ENCODE peak calls at places on chromosomes 5 and 9, in eight cellular contexts. A is pancreas, E is AG10803, X is glutamatergic neuron, Z is Panc1, N is neural crest cell, Q is PC-3, W is psoas muscle. S is an unnamed sample.
A peak's percentile ranks its signal among the peaks of the same experiment; 100 is the strongest.

GRCh38 chr5:56147106-56147505 is 86.0 kb downstream of the ANKRD55 start:
- DNase-seq in A (no peak), E (no peak), X (no peak), Z (no peak), N (no peak), Q (no peak), W (no peak), S (no peak)

GRCh38 chr9:21995652-21996275 is 1.2 kb downstream of the CDKN2B-AS1 start:
- DNase-seq in A (peak; percentile 80), E (peak; percentile 58), X (peak; percentile 51), Z (no peak), N (no peak), Q (peak; percentile 24), W (peak; percentile 54), S (peak; percentile 58)

GRCh38 chr9:88258587-88258986 is 120.3 kb upstream of the SPATA31C2 start:
- DNase-seq in A (peak; percentile 75), E (peak; percentile 60), X (no peak), Z (no peak), N (no peak), Q (peak; percentile 45), W (peak; percentile 18), S (no peak)

GRCh38 chr5:149383399-149383798 is 4.3 kb upstream of the IL17B start:
- DNase-seq in A (no peak), E (peak; percentile 23), X (no peak), Z (no peak), N (no peak), Q (no peak), W (no peak), S (no peak)

GRCh38 chr9:17839744-17840143 is 260.9 kb downstream of the SH3GL2 start:
- DNase-seq in A (no peak), E (no peak), X (no peak), Z (no peak), N (no peak), Q (no peak), W (no peak), S (no peak)

GRCh38 chr5:84564311-84564710 is 179.6 kb upstream of the EDIL3 start:
- DNase-seq in A (no peak), E (peak; percentile 34), X (no peak), Z (no peak), N (no peak), Q (no peak), W (no peak), S (no peak)

GRCh38 chr5:120298981-120299380 is 165.1 kb upstream of the PRR16 start:
- DNase-seq in A (no peak), E (peak; percentile 64), X (no peak), Z (no peak), N (no peak), Q (no peak), W (no peak), S (no peak)

GRCh38 chr5:25027016-25027415 is 382.2 kb upstream of the CDH10 start:
- DNase-seq in A (no peak), E (no peak), X (no peak), Z (no peak), N (no peak), Q (no peak), W (no peak), S (no peak)

GRCh38 chr9:109880276-109881169 is 100.5 kb downstream of the PALM2AKAP2 start:
- DNase-seq in A (no peak), E (peak; percentile 34), X (peak; percentile 28), Z (no peak), N (no peak), Q (peak; percentile 46), W (no peak), S (peak; percentile 20)

GRCh38 chr9:74803366-74804017 is 84.2 kb downstream of the TRPM6 start:
- DNase-seq in A (no peak), E (no peak), X (no peak), Z (no peak), N (no peak), Q (peak; percentile 8), W (no peak), S (no peak)

GRCh38 chr9:105967798-105968197 is 273.5 kb downstream of the TMEM38B start:
- DNase-seq in A (no peak), E (no peak), X (no peak), Z (no peak), N (no peak), Q (no peak), W (no peak), S (no peak)

GRCh38 chr5:126754609-126755008 is 22.3 kb upstream of the LMNB1 start:
- DNase-seq in A (no peak), E (no peak), X (no peak), Z (no peak), N (no peak), Q (no peak), W (no peak), S (no peak)

GRCh38 chr9:124206391-124206790 is 51.4 kb upstream of the NEK6 start:
- DNase-seq in A (no peak), E (no peak), X (no peak), Z (no peak), N (no peak), Q (no peak), W (no peak), S (no peak)

GRCh38 chr9:122228191-122228905 is 409 bp downstream of the LHX6 start:
- DNase-seq in A (peak; percentile 67), E (no peak), X (peak; percentile 44), Z (no peak), N (no peak), Q (no peak), W (no peak), S (peak; percentile 57)

GRCh38 chr5:149834246-149834855 is 104.2 kb downstream of the PPARGC1B start:
- DNase-seq in A (no peak), E (peak; percentile 87), X (peak; percentile 65), Z (peak; percentile 69), N (peak; percentile 75), Q (peak; percentile 94), W (no peak), S (peak; percentile 70)

GRCh38 chr9:123784513-123784912 is 145.4 kb downstream of the DENND1A start:
- DNase-seq in A (no peak), E (peak; percentile 94), X (no peak), Z (no peak), N (no peak), Q (no peak), W (no peak), S (no peak)

GRCh38 chr9:137136261-137136925 is 2.6 kb upstream of the GRIN1 start:
- DNase-seq in A (peak; percentile 72), E (no peak), X (no peak), Z (no peak), N (no peak), Q (no peak), W (no peak), S (no peak)

GRCh38 chr5:14793851-14794250 is 77.7 kb downstream of the ANKH start:
- DNase-seq in A (no peak), E (no peak), X (no peak), Z (no peak), N (no peak), Q (no peak), W (no peak), S (no peak)

DNA sequence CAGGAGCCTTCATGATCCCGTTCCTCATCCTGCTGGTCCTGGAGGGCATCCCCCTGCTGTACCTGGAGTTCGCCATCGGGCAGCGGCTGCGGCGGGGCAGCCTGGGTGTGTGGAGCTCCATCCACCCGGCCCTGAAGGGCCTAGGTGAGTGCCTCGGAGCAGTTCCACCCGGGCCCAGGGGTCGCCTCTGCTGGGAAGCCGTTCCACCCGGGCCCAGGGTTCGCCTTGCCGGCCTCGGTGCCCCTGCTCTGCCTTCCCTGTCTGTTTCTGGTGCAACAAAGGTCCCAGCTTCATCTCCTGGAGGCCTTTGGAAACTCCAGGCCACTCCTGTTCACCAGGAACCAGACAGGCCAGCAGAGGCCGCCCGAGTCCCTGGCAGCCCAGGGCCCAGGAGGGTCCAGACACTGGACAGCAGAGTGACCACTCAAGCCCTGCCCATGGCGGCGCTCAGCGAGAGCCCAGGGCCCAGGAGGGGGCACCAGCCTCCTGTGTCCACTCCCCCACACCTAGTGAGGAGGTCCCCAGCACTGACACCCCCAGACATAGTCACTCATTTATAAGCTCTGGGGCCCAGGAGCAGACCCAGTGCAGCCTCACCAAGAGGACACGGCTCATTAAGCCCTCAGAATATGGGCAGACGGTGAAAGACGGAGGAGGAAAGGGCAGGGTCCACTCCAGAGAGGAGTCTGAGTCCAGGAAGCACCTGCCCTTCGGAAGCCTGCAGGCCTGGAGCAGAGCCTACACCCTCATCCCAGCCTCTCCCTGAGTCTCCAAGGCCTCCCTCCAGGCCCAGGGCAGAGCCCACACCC is 7.6 kb downstream of the SLC6A19 start:
- DNase-seq in A (peak; percentile 53), E (peak; percentile 5), X (peak; percentile 16), Z (no peak), N (peak; percentile 45), Q (peak; percentile 25), W (peak; percentile 12), S (peak; percentile 72)
- TF ChIP-seq CTCF in A (peak; percentile 9), E (peak; percentile 51), X (no peak), Z (peak; percentile 93), N (peak; percentile 37), Q (peak; percentile 42), W (peak; percentile 24), S (peak; percentile 38)

DNA sequence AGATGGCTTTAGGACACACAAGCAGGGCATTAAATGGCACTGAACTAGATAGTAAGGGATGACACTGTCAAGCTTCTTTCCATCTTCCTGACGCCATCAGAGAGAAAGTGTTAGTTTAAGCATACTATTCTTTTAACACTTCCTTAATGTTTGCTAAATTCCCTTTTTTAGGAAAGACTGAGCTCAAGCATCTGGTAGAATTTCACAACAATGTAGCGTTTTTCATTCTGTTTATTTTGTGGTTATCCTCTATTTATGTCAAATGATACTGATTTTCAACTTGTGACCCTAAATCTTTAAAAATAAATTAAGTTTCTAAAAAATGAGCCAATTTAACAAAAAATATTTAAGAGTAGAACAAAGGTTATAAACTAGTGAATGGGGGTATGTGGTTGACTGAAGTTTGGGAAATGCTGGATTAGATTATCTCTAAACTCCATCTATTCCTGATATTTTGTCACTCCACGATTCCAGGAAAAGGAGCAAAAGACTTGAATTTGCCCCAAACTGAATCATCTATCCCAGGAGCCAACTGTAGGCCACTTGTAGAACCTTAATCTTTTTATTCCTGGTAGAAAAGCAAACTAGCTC is 147.4 kb upstream of the KLF9 start:
- DNase-seq in A (no peak), E (peak; percentile 69), X (no peak), Z (no peak), N (no peak), Q (no peak), W (no peak), S (no peak)
- TF ChIP-seq CTCF in A (no peak), E (no peak), X (no peak), Z (no peak), N (no peak), Q (no peak), W (no peak), S (no peak)

DNA sequence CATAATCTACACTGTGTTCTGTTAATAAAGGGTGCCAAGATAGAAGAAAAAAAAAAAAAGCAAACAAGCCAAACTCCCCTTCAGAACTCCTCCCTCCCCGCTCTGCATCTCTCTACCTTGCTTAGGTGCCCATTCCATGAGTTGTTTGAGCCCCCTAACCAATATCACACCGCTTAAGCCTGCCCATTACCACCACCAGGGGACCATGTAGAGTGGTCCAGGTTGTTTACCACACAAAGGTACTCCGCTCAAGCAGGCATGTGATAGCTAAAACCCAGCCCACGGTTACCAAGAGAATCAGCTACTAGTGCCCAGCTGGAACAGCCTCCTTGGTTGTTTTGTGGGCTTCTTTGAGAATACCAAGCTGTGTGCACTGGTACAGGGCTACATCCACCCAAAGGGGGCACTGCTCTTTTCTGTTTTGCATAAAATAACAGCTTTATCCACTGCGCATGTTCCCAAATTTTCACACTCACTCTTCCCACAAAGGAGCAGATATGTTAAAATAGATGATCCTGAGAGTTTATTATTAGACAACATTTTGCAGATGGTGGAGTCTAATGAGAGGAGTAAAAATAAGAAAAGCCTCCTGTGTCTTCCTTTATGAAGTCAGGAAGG is 304.1 kb downstream of the DEPDC1B start:
- DNase-seq in A (no peak), E (no peak), X (no peak), Z (no peak), N (no peak), Q (no peak), W (no peak), S (no peak)
- TF ChIP-seq CTCF in A (no peak), E (no peak), X (no peak), Z (peak; percentile 11), N (no peak), Q (peak; percentile 23), W (no peak), S (no peak)

GRCh38 chr5:38783011-38783551 is 62.7 kb upstream of the OSMR start:
- DNase-seq in A (no peak), E (peak; percentile 99), X (no peak), Z (peak; percentile 97), N (no peak), Q (peak; percentile 96), W (no peak), S (no peak)
- TF ChIP-seq CTCF in A (no peak), E (peak; percentile 35), X (no peak), Z (no peak), N (no peak), Q (no peak), W (peak; percentile 7), S (no peak)